ENCODE peak calls at places on chromosomes 7 and 10, in four cellular contexts. R is H1, T is GM12878, D is HepG2. B is an unnamed sample.

GRCh38 chr7:36137754-36138153 is 15.3 kb upstream of the EEPD1 start:
- DNase-seq in R (no peak), T (no peak), D (no peak), B (no peak)

GRCh38 chr10:76359001-76359400 is 927.6 kb downstream of the LRMDA start:
- DNase-seq in R (no peak), D (no peak), T (no peak), B (no peak)

GRCh38 chr10:44978570-44979280 is at the start of gene DEPP1:
- DNase-seq in T (no peak), D (peak; percentile 95), R (no peak), B (peak; percentile 95)

GRCh38 chr10:32299354-32299980 is 47.5 kb downstream of the EPC1 start:
- DNase-seq in R (no peak), D (no peak), T (no peak), B (no peak)

GRCh38 chr10:98425511-98426352 is 10.8 kb upstream of the PYROXD2 start:
- DNase-seq in D (peak; percentile 29), R (no peak), T (no peak), B (peak; percentile 45)

GRCh38 chr10:35696888-35697287 is 54.8 kb upstream of the FZD8 start:
- DNase-seq in D (no peak), R (no peak), T (no peak), B (no peak)

GRCh38 chr7:158676171-158676840 is 28.3 kb downstream of the NCAPG2 start:
- DNase-seq in T (no peak), D (no peak), R (no peak), B (no peak)

GRCh38 chr7:82740246-82740848 is 296.8 kb upstream of the CACNA2D1 start:
- DNase-seq in T (no peak), D (peak; percentile 28), R (no peak), B (no peak)

GRCh38 chr7:68267486-68267885 is 1270.9 kb downstream of the TYW1 start:
- DNase-seq in R (no peak), T (no peak), D (no peak), B (no peak)

GRCh38 chr10:51321968-51322367 is 247.7 kb downstream of the PRKG1 start:
- DNase-seq in T (no peak), D (no peak), R (no peak), B (no peak)

GRCh38 chr10:96488161-96488935 is 25.4 kb downstream of the TLL2 start:
- DNase-seq in D (no peak), T (no peak), R (no peak), B (no peak)

GRCh38 chr10:16316733-16317132 is 120.1 kb upstream of the PTER start:
- DNase-seq in R (no peak), D (no peak), T (no peak), B (no peak)

GRCh38 chr7:134364619-134365037 is 47.9 kb upstream of the SLC35B4 start:
- DNase-seq in D (peak; percentile 59), R (no peak), T (no peak), B (no peak)

GRCh38 chr10:72087969-72088878 is at the start of gene SPOCK2:
- DNase-seq in R (no peak), T (no peak), D (no peak), B (no peak)
- TF ChIP-seq CBX5 in R (no peak), T (no peak), D (no peak), B (no peak)

GRCh38 chr7:20200965-20201364 is 16.2 kb downstream of the MACC1 start:
- DNase-seq in D (no peak), R (no peak), T (no peak), B (no peak)

GRCh38 chr7:20201380-20201779 is 15.8 kb downstream of the MACC1 start:
- DNase-seq in T (no peak), R (no peak), D (no peak), B (no peak)

GRCh38 chr7:20198295-20198694 is 18.9 kb downstream of the MACC1 start:
- DNase-seq in R (no peak), T (no peak), D (no peak), B (no peak)

GRCh38 chr7:20199015-20199737 is 18.0 kb downstream of the MACC1 start:
- DNase-seq in R (no peak), D (no peak), T (peak; percentile 94), B (peak; percentile 23)

DNA sequence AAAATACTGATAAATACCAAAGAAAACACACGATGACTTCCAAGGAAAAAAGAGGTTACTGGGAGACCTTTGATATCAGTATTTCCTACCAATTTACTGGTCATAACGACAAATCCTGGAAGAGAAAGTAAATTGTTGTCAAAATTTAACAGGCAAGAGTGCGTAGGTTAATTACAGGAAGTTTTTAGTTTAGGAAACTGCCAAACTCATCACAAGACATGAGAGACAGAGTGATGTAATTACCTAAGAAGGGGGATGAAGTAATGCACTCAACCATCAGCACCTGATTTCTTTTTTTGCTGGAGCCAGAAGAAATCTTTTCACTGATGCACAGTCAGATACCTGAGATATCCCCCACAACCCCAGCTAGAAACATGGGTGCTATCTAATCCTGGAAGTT is 16.8 kb downstream of the MACC1 start:
- DNase-seq in R (no peak), T (no peak), D (no peak), B (no peak)
- TF ChIP-seq CBX5 in R (no peak), T (peak; percentile 19), D (no peak), B (no peak)

GRCh38 chr10:112658465-112658864 is 211.4 kb downstream of the VTI1A start:
- DNase-seq in D (no peak), R (no peak), T (no peak), B (no peak)

GRCh38 chr10:112666070-112666469 is 219.1 kb downstream of the VTI1A start:
- DNase-seq in D (no peak), T (no peak), R (no peak), B (no peak)

GRCh38 chr10:112658900-112659328 is 211.9 kb downstream of the VTI1A start:
- DNase-seq in R (no peak), D (peak; percentile 91), T (no peak), B (no peak)

DNA sequence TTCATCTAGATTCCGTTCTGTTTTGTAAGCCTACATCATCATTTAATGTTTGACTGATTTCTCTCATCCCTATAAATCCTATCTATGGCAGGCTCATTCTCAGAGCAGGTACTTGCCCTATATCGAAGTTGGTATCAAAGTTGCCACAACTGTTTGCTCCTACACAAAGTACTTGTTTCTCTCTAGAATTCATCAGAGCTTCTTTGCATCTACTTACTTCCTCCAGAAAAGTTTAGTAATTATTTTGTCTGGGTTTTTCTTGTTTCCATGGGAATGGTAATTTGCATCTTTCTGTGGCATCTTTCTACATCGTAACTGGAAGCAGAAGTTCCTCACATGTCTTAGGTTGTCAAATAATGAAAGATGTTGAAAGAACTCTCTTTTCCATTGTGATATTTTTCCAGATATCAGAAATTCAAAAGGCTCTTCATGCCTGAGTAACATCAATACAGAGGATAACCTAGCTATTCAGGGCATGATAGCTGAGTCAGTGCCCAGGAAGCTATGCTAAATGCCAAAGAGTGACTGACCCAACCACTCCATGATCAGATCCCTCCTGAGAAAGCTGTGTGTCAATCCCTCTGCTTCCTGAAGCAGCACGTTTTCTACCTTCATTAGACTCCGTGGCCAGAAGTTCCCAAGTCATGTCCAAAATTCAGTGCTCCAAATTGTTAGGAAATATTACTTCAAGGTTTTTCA is 216.3 kb downstream of the VTI1A start:
- DNase-seq in R (no peak), T (no peak), D (peak; percentile 10), B (no peak)
- TF ChIP-seq CBX5 in R (no peak), T (no peak), D (no peak), B (no peak)

GRCh38 chr7:66497346-66497745 is 131.3 kb upstream of the KCTD7 start:
- DNase-seq in D (no peak), T (no peak), R (no peak), B (no peak)
- TF ChIP-seq CBX5 in D (no peak), T (no peak), R (no peak), B (no peak)

DNA sequence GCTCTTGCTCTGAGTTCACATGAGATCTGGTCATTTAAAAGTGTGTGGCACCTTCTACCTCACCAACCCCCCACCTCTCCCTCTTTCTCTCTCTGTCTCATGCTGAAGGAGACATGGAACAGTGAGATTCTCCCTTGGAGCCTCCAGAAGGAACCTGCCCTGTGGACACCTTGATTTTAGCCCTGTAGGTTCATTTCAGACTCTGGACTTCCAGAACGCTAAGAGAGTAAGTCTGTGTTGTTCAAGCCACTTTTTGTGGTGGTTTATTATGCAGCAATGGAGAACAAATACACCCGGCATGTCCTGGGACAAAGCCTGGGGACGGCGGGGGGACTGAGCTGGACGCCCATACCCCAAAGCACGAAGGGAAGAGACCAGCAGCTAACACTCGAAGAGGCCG is 20.7 kb upstream of the GIMAP8 start:
- DNase-seq in T (no peak), D (no peak), R (no peak), B (peak; percentile 10)
- TF ChIP-seq CBX5 in T (no peak), D (no peak), R (no peak), B (no peak)

GRCh38 chr10:5549462-5550249 is 24.9 kb downstream of the CALML3 start:
- DNase-seq in T (no peak), D (no peak), R (no peak), B (no peak)

GRCh38 chr10:5552376-5553321 is 27.9 kb downstream of the CALML3 start:
- DNase-seq in R (no peak), T (no peak), D (no peak), B (no peak)

GRCh38 chr10:5551531-5552375 is 27.0 kb downstream of the CALML3 start:
- DNase-seq in R (no peak), T (peak; percentile 2), D (no peak), B (peak; percentile 64)

GRCh38 chr10:5550250-5550545 is 25.4 kb downstream of the CALML3 start:
- DNase-seq in D (no peak), R (no peak), T (no peak), B (peak; percentile 50)

GRCh38 chr10:5550621-5551530 is 26.1 kb downstream of the CALML3 start:
- DNase-seq in R (no peak), D (no peak), T (no peak), B (no peak)
- TF ChIP-seq CBX5 in R (no peak), D (no peak), T (no peak), B (no peak)